ENCODE peak calls at places on chromosomes 3 and 15, in four cellular contexts. M, E, Q and Y are unnamed samples.

GRCh38 chr3:194043516-194043915 is 92.4 kb upstream of the HES1 start:
- DNase-seq in Q (no peak), E (peak; percentile 10), M (no peak), Y (no peak)

GRCh38 chr3:195911946-195912270 is 3.6 kb upstream of the TNK2 start:
- DNase-seq in E (no peak), Q (no peak), M (no peak), Y (no peak)

GRCh38 chr3:13051066-13051465 is 22.2 kb downstream of the IQSEC1 start:
- DNase-seq in Q (no peak), E (no peak), M (no peak), Y (no peak)

GRCh38 chr15:31799711-31800321 is 230.5 kb upstream of the CHRNA7 start:
- DNase-seq in M (no peak), E (no peak), Q (no peak), Y (no peak)

GRCh38 chr3:45034612-45035252 is 8.6 kb downstream of the CLEC3B start:
- DNase-seq in M (no peak), Q (no peak), E (no peak), Y (peak; percentile 10)

GRCh38 chr15:47887181-47887580 is 169.9 kb downstream of the SEMA6D start:
- DNase-seq in E (no peak), M (no peak), Q (no peak), Y (no peak)

GRCh38 chr3:150890320-150890719 is 14.9 kb downstream of the MINDY4B start:
- DNase-seq in Q (no peak), M (no peak), E (peak; percentile 31), Y (no peak)

GRCh38 chr3:184017672-184018423 is at the start of gene ABCC5:
- DNase-seq in Q (peak; percentile 89), E (peak; percentile 71), M (peak; percentile 85), Y (peak; percentile 95)

GRCh38 chr3:48125026-48125704 is 63.1 kb downstream of the CDC25A start:
- DNase-seq in Q (peak; percentile 61), E (peak; percentile 38), M (no peak), Y (peak; percentile 6)

GRCh38 chr3:126356373-126357298 is 572 bp downstream of the KLF15 start:
- DNase-seq in Q (peak; percentile 61), M (no peak), E (no peak), Y (no peak)

GRCh38 chr15:62165793-62166380 is 802 bp upstream of the C2CD4B start:
- DNase-seq in Q (no peak), M (no peak), E (no peak), Y (no peak)

GRCh38 chr3:67765575-67765974 is 111.2 kb upstream of the SUCLG2 start:
- DNase-seq in M (no peak), Q (no peak), E (no peak), Y (no peak)

GRCh38 chr15:73369073-73369694 is 426 bp upstream of the HCN4 start:
- DNase-seq in M (no peak), E (no peak), Q (no peak), Y (no peak)

GRCh38 chr3:122681294-122682015 is 816 bp downstream of the PARP14 start:
- DNase-seq in E (no peak), M (no peak), Q (peak; percentile 13), Y (peak; percentile 6)

GRCh38 chr3:122682016-122682374 is 1.4 kb downstream of the PARP14 start:
- DNase-seq in Q (no peak), E (no peak), M (no peak), Y (no peak)

GRCh38 chr3:122679467-122680291 is 960 bp upstream of the PARP14 start:
- DNase-seq in M (no peak), E (no peak), Q (peak; percentile 30), Y (peak; percentile 7)

GRCh38 chr3:122679085-122679466 is 1.6 kb upstream of the PARP14 start:
- DNase-seq in M (peak; percentile 64), E (peak; percentile 33), Q (peak; percentile 82), Y (peak; percentile 82)

GRCh38 chr3:122680381-122681293 is at the start of gene PARP14:
- DNase-seq in M (peak; percentile 55), Q (peak; percentile 74), E (peak; percentile 21), Y (peak; percentile 72)
- TF ChIP-seq CTCF in M (peak; percentile 22), Q (no peak), E (no peak), Y (no peak)

GRCh38 chr3:28917895-28918294 is 363.0 kb upstream of the RBMS3 start:
- DNase-seq in E (no peak), Q (no peak), M (no peak), Y (no peak)

GRCh38 chr3:28912120-28912885 is 368.6 kb upstream of the RBMS3 start:
- DNase-seq in M (no peak), E (no peak), Q (no peak), Y (no peak)

GRCh38 chr3:28916713-28917499 is 364.0 kb upstream of the RBMS3 start:
- DNase-seq in E (peak; percentile 25), M (no peak), Q (peak; percentile 65), Y (peak; percentile 2)

DNA sequence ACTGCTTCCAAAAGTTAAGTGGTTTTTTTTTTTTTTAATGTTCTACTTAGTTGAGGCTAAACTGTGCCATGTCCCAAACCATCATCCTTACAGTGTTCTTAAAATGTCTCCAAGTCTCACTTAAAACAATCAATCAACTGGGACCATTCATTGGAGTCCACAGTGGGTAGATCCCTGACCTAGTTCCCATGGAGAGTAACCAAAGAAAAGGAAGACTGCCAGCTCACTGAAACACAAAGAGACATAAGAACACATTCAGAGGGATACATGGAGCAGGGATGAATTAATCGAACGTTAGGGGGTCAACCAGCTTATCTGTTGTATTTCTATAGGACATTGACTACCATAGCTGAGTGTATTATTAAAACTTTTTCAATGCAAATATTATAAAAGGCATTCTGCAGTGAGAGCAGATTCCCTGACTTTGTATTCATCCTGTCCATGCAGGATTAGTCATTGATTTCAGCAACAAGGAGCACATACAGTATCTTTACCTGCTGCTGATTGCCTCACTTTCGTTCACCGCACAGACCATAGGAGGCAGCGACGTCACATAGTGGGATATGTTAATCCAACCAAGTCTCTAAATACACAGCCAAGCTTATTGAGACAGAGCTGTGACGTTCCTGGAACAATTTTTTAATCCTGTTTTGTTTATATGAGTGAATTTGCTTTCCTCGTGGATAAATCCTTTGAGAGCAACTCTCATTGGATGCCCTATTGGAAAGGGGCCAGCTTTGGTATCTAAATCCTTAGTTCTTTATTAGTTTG is 365.0 kb upstream of the RBMS3 start:
- DNase-seq in M (no peak), Q (no peak), E (peak; percentile 23), Y (peak; percentile 29)
- TF ChIP-seq CTCF in M (no peak), Q (no peak), E (peak; percentile 22), Y (no peak)

GRCh38 chr15:68328485-68328884 is 50.9 kb downstream of the FEM1B start:
- DNase-seq in Q (no peak), M (no peak), E (no peak), Y (no peak)
- TF ChIP-seq CTCF in Q (no peak), M (no peak), E (no peak), Y (no peak)

GRCh38 chr3:64259646-64260045 is 34.4 kb upstream of the PRICKLE2 start:
- DNase-seq in E (peak; percentile 16), M (no peak), Q (no peak), Y (no peak)

GRCh38 chr3:64264491-64265109 is 39.3 kb upstream of the PRICKLE2 start:
- DNase-seq in M (no peak), Q (no peak), E (no peak), Y (no peak)

GRCh38 chr3:64266065-64266874 is 41.0 kb upstream of the PRICKLE2 start:
- DNase-seq in E (peak; percentile 96), M (peak; percentile 3), Q (peak; percentile 52), Y (no peak)

GRCh38 chr3:64260391-64260790 is 35.1 kb upstream of the PRICKLE2 start:
- DNase-seq in E (no peak), M (no peak), Q (no peak), Y (no peak)

GRCh38 chr3:64262574-64263114 is 37.4 kb upstream of the PRICKLE2 start:
- DNase-seq in Q (no peak), E (no peak), M (no peak), Y (no peak)
- TF ChIP-seq CTCF in Q (no peak), E (no peak), M (no peak), Y (no peak)